ENCODE peak calls at places on chromosomes 11 and 22, in eight cellular contexts. R is ovary; E is stimulated activated CD8-positive, alpha-beta memory T cell treated with anti-CD3 and anti-CD28 coated beads, Interleukin-7, amount 100 ng/mL, for 4 hours; A is adrenal gland; L is left lung; M is SHP77; B is GM20000; O is activated CD8-positive, alpha-beta memory T cell treated with anti-CD3 and anti-CD28 coated beads for 4 hours. Q is an unnamed sample.

GRCh38 chr22:24037851-24038765 is 27.0 kb downstream of the CABIN1 start:
- DNase-seq in R (no peak), E (no peak), A (no peak), L (no peak), M (no peak), B (no peak), O (no peak), Q (no peak)

GRCh38 chr22:49936973-49937757 is 18.7 kb downstream of the CRELD2 start:
- DNase-seq in R (no peak), E (no peak), A (no peak), L (no peak), M (no peak), B (no peak), O (no peak), Q (peak)

GRCh38 chr11:68380786-68381622 is 68.6 kb downstream of the LRP5 start:
- DNase-seq in R (peak), E (no peak), A (no peak), L (no peak), M (peak), B (no peak), O (no peak), Q (peak)

GRCh38 chr11:118572075-118572913 is at the start of gene ARCN1:
- DNase-seq in R (peak), E (peak), A (peak), L (peak), M (peak), B (peak), O (peak), Q (peak)

GRCh38 chr22:45923812-45924211 is 53.1 kb downstream of the WNT7B start:
- DNase-seq in R (no peak), E (no peak), A (no peak), L (no peak), M (no peak), B (no peak), O (no peak), Q (no peak)

GRCh38 chr11:123448798-123449197 is 18.7 kb downstream of the GRAMD1B start:
- DNase-seq in R (no peak), E (no peak), A (no peak), L (no peak), M (no peak), B (no peak), O (no peak), Q (no peak)

GRCh38 chr22:46798366-46799057 is 36.1 kb downstream of the TBC1D22A start:
- DNase-seq in R (peak), E (peak), A (peak), L (peak), M (peak), B (peak), O (peak), Q (peak)

GRCh38 chr11:94877446-94878200 is 95.7 kb downstream of the CWC15 start:
- DNase-seq in R (no peak), E (no peak), A (peak), L (no peak), M (no peak), B (no peak), O (no peak), Q (peak)

GRCh38 chr22:50170453-50171318 is at the start of gene PANX2:
- DNase-seq in R (no peak), E (no peak), A (no peak), L (peak), M (no peak), B (no peak), O (no peak), Q (peak)

GRCh38 chr11:73389134-73389525 is 12.9 kb downstream of the RELT start:
- DNase-seq in R (no peak), E (no peak), A (no peak), L (no peak), M (no peak), B (no peak), O (no peak), Q (no peak)

GRCh38 chr11:9251306-9251705 is 13.8 kb downstream of the DENND5A start:
- DNase-seq in R (no peak), E (no peak), A (no peak), L (no peak), M (no peak), B (no peak), O (no peak), Q (no peak)

GRCh38 chr11:69726019-69726418 is 22.2 kb upstream of the FGF19 start:
- DNase-seq in R (no peak), E (no peak), A (no peak), L (no peak), M (no peak), B (no peak), O (no peak), Q (no peak)

GRCh38 chr11:102085864-102086551 is 24.2 kb upstream of the YAP1 start:
- DNase-seq in R (no peak), E (no peak), A (no peak), L (no peak), M (no peak), B (no peak), O (no peak), Q (no peak)

GRCh38 chr11:28343304-28344233 is 235.4 kb downstream of the METTL15 start:
- DNase-seq in R (no peak), E (no peak), A (no peak), L (peak), M (no peak), B (no peak), O (no peak), Q (no peak)

Q was measured in heart left ventricle.